ENCODE peak calls at places on chromosomes 4 and X, in four cellular contexts. V, M, S and O are unnamed samples.

GRCh38 chr4:43932448-43932847 is 516.2 kb downstream of the KCTD8 start:
- DNase-seq in V (no peak), M (no peak), S (no peak), O (no peak)

GRCh38 chr4:2804449-2804972 is 11.6 kb downstream of the SH3BP2 start:
- DNase-seq in V (no peak), M (no peak), S (peak; percentile 14), O (no peak)

GRCh38 chr4:167176723-167177367 is 57.4 kb downstream of the SPOCK3 start:
- DNase-seq in V (no peak), M (no peak), S (no peak), O (no peak)

GRCh38 chrX:129931411-129932136 is 25.6 kb downstream of the UTP14A start:
- DNase-seq in V (peak; percentile 85), M (peak; percentile 63), S (peak; percentile 95), O (peak; percentile 89)

GRCh38 chrX:65750674-65751469 is 83.4 kb downstream of the MSN start:
- DNase-seq in V (no peak), M (no peak), S (no peak), O (no peak)

GRCh38 chr4:40210776-40211175 is 13.9 kb downstream of the RHOH start:
- DNase-seq in V (no peak), M (no peak), S (no peak), O (no peak)

GRCh38 chrX:130264573-130264972 is 4.1 kb downstream of the ZNF280C start:
- DNase-seq in V (no peak), M (no peak), S (no peak), O (no peak)

GRCh38 chrX:149950681-149951080 is 12.4 kb upstream of the EOLA2 start:
- DNase-seq in V (no peak), M (peak; percentile 9), S (no peak), O (no peak)

GRCh38 chr4:7388627-7389026 is 46.1 kb downstream of the PSAPL1 start:
- DNase-seq in V (no peak), M (no peak), S (no peak), O (peak; percentile 8)

GRCh38 chr4:70183168-70183939 is 12.2 kb upstream of the ODAM start:
- DNase-seq in V (peak; percentile 63), M (peak; percentile 2), S (peak; percentile 20), O (no peak)

GRCh38 chrX:150913511-150913910 is 15.0 kb upstream of the CD99L2 start:
- DNase-seq in V (no peak), M (no peak), S (no peak), O (no peak)

GRCh38 chrX:30275498-30275897 is 28.6 kb downstream of the MAGEB1 start:
- DNase-seq in V (no peak), M (no peak), S (no peak), O (no peak)

GRCh38 chrX:17633546-17633945 is 103.7 kb upstream of the SCML1 start:
- DNase-seq in V (no peak), M (no peak), S (no peak), O (no peak)

GRCh38 chrX:49106930-49107329 is 16.6 kb downstream of the GPKOW start:
- DNase-seq in V (no peak), M (no peak), S (peak; percentile 73), O (no peak)

GRCh38 chr4:166377578-166377977 is 504.5 kb downstream of the TLL1 start:
- DNase-seq in V (no peak), M (no peak), S (no peak), O (no peak)

GRCh38 chrX:53882331-53882730 is 161.9 kb downstream of the PHF8 start:
- DNase-seq in V (no peak), M (no peak), S (no peak), O (no peak)

GRCh38 chr4:118954246-118954645 is 65.6 kb downstream of the SYNPO2 start:
- DNase-seq in V (no peak), M (no peak), S (no peak), O (no peak)

GRCh38 chr4:128060130-128060619 is 937 bp upstream of the LARP1B start:
- DNase-seq in V (no peak), M (no peak), S (no peak), O (no peak)